ENCODE peak calls at places on chromosome 9, in five cellular contexts. Y, L, M, J and D are unnamed samples.

GRCh38 chr9:4741365-4742031 is 496 bp upstream of the AK3 start:
- DNase-seq in Y (no peak), L (no peak), M (no peak), J (no peak), D (no peak)

GRCh38 chr9:82987790-82988189 is 75.2 kb downstream of the RASEF start:
- DNase-seq in Y (no peak), L (no peak), M (no peak), J (no peak), D (no peak)

GRCh38 chr9:23537192-23538059 is 288.6 kb downstream of the ELAVL2 start:
- DNase-seq in Y (no peak), L (no peak), M (no peak), J (no peak), D (no peak)

GRCh38 chr9:137156567-137157375 is 13.1 kb downstream of the LRRC26 start:
- DNase-seq in Y (no peak), L (peak), M (peak), J (peak), D (no peak)

GRCh38 chr9:79651251-79651795 is 79.6 kb downstream of the TLE4 start:
- DNase-seq in Y (no peak), L (no peak), M (peak), J (no peak), D (no peak)

GRCh38 chr9:137708590-137709284 is 89.9 kb downstream of the EHMT1 start:
- DNase-seq in Y (no peak), L (no peak), M (no peak), J (no peak), D (no peak)

GRCh38 chr9:116318463-116319271 is 165.1 kb downstream of the PAPPA start:
- DNase-seq in Y (no peak), L (no peak), M (no peak), J (no peak), D (no peak)

GRCh38 chr9:27094640-27095039 is 14.4 kb upstream of the TEK start:
- DNase-seq in Y (peak), L (no peak), M (peak), J (no peak), D (peak)

GRCh38 chr9:115548826-115549225 is 430.9 kb upstream of the TNC start:
- DNase-seq in Y (no peak), L (no peak), M (peak), J (no peak), D (peak)

GRCh38 chr9:107243757-107244156 is 39.3 kb upstream of the RAD23B start:
- DNase-seq in Y (no peak), L (peak), M (peak), J (no peak), D (no peak)

GRCh38 chr9:80797427-80797825 is 891.9 kb downstream of the TLE1 start:
- DNase-seq in Y (no peak), L (no peak), M (no peak), J (no peak), D (no peak)

GRCh38 chr9:94600258-94600657 is 6.6 kb upstream of the FBP2 start:
- DNase-seq in Y (no peak), L (no peak), M (no peak), J (no peak), D (no peak)

GRCh38 chr9:91778031-91778430 is 172.0 kb downstream of the ROR2 start:
- DNase-seq in Y (no peak), L (no peak), M (peak), J (no peak), D (no peak)

GRCh38 chr9:34896112-34896511 is 62.0 kb upstream of the PHF24 start:
- DNase-seq in Y (no peak), L (no peak), M (no peak), J (no peak), D (no peak)

GRCh38 chr9:128792134-128792533 is 5.1 kb downstream of the TBC1D13 start:
- DNase-seq in Y (no peak), L (no peak), M (no peak), J (no peak), D (no peak)